ENCODE peak calls at places on chromosomes 12 and 14, in five cellular contexts. A, F, H, V and B are unnamed samples.

GRCh38 chr12:77999074-77999715 is 168.5 kb downstream of the NAV3 start:
- DNase-seq in A (no peak), F (no peak), H (no peak), V (no peak), B (no peak)

GRCh38 chr14:56170028-56170427 is 51.8 kb downstream of the PELI2 start:
- DNase-seq in A (no peak), F (no peak), H (no peak), V (no peak), B (no peak)

GRCh38 chr12:14774074-14774943 is 29.0 kb downstream of the WBP11 start:
- DNase-seq in A (peak; percentile 97), F (peak; percentile 98), H (peak; percentile 95), V (peak; percentile 90), B (peak; percentile 94)

GRCh38 chr14:54866588-54866987 is 36.0 kb downstream of the GCH1 start:
- DNase-seq in A (no peak), F (no peak), H (no peak), V (no peak), B (no peak)

GRCh38 chr14:62557416-62557815 is 487.8 kb downstream of the KCNH5 start:
- DNase-seq in A (no peak), F (no peak), H (no peak), V (no peak), B (no peak)

GRCh38 chr14:51691176-51691575 is 39.5 kb downstream of the FRMD6 start:
- DNase-seq in A (peak; percentile 44), F (no peak), H (no peak), V (no peak), B (no peak)

GRCh38 chr14:103102689-103103260 is 8.2 kb downstream of the EXOC3L4 start:
- DNase-seq in A (no peak), F (no peak), H (no peak), V (no peak), B (no peak)

GRCh38 chr12:49046129-49046895 is 14.3 kb downstream of the KMT2D start:
- DNase-seq in A (no peak), F (no peak), H (no peak), V (no peak), B (no peak)

GRCh38 chr12:46126050-46126727 is 135.8 kb upstream of the SCAF11 start:
- DNase-seq in A (no peak), F (no peak), H (no peak), V (no peak), B (no peak)

GRCh38 chr12:26807292-26807691 is 25.7 kb downstream of the ITPR2 start:
- DNase-seq in A (no peak), F (no peak), H (no peak), V (no peak), B (no peak)

GRCh38 chr12:6263931-6264330 is 46.6 kb upstream of the PLEKHG6 start:
- DNase-seq in A (peak; percentile 28), F (no peak), H (peak; percentile 9), V (no peak), B (no peak)

GRCh38 chr14:52370406-52370911 is 56.3 kb downstream of the PTGER2 start:
- DNase-seq in A (no peak), F (no peak), H (no peak), V (no peak), B (no peak)

GRCh38 chr14:59018978-59019377 is 169.5 kb upstream of the DAAM1 start:
- DNase-seq in A (no peak), F (no peak), H (no peak), V (no peak), B (peak; percentile 25)

GRCh38 chr14:59755388-59755787 is 115.2 kb downstream of the RTN1 start:
- DNase-seq in A (no peak), F (no peak), H (no peak), V (no peak), B (no peak)

GRCh38 chr12:69918287-69918686 is 93.3 kb downstream of the MYRFL start:
- DNase-seq in A (no peak), F (no peak), H (no peak), V (no peak), B (no peak)

GRCh38 chr14:60114881-60115280 is 23.2 kb downstream of the PCNX4 start:
- DNase-seq in A (peak; percentile 66), F (no peak), H (no peak), V (no peak), B (no peak)

GRCh38 chr14:71139058-71139946 is 232.0 kb downstream of the PCNX1 start:
- DNase-seq in A (peak; percentile 79), F (peak; percentile 34), H (peak; percentile 62), V (peak; percentile 30), B (peak; percentile 72)

GRCh38 chr12:3275171-3276041 is 198.2 kb downstream of the TSPAN9 start:
- DNase-seq in A (peak; percentile 90), F (peak; percentile 78), H (peak; percentile 77), V (peak; percentile 24), B (peak; percentile 77)

GRCh38 chr14:72350215-72350614 is 418.0 kb downstream of the RGS6 start:
- DNase-seq in A (no peak), F (no peak), H (no peak), V (no peak), B (no peak)

GRCh38 chr14:36647417-36647826 is 14.2 kb upstream of the PAX9 start:
- DNase-seq in A (no peak), F (no peak), H (no peak), V (no peak), B (no peak)

GRCh38 chr12:91256471-91256870 is 73.9 kb upstream of the DCN start:
- DNase-seq in A (peak; percentile 56), F (no peak), H (no peak), V (no peak), B (no peak)

GRCh38 chr12:119096429-119097202 is 82.1 kb upstream of the HSPB8 start:
- DNase-seq in A (no peak), F (no peak), H (peak; percentile 55), V (no peak), B (no peak)

GRCh38 chr12:29681996-29682534 is 101.7 kb downstream of the TMTC1 start:
- DNase-seq in A (no peak), F (no peak), H (no peak), V (no peak), B (no peak)

GRCh38 chr12:19312637-19313036 is 126.7 kb upstream of the AEBP2 start:
- DNase-seq in A (no peak), F (no peak), H (no peak), V (no peak), B (no peak)

GRCh38 chr12:3753549-3754284 is 808 bp upstream of the CRACR2A start:
- DNase-seq in A (no peak), F (peak; percentile 25), H (no peak), V (no peak), B (no peak)

GRCh38 chr12:5907812-5908211 is 37.2 kb downstream of the ANO2 start:
- DNase-seq in A (no peak), F (no peak), H (no peak), V (no peak), B (no peak)

GRCh38 chr14:76846331-76847047 is 20.3 kb downstream of the LRRC74A start:
- DNase-seq in A (no peak), F (no peak), H (no peak), V (no peak), B (no peak)

GRCh38 chr12:94235894-94236293 is 87.5 kb downstream of the PLXNC1 start:
- DNase-seq in A (no peak), F (no peak), H (no peak), V (no peak), B (no peak)

GRCh38 chr14:24368562-24369252 is 723 bp downstream of the NFATC4 start:
- DNase-seq in A (peak; percentile 95), F (peak; percentile 46), H (peak; percentile 70), V (no peak), B (peak; percentile 69)

GRCh38 chr12:90978117-90978770 is 23.3 kb upstream of the CCER1 start:
- DNase-seq in A (peak; percentile 87), F (no peak), H (no peak), V (no peak), B (peak; percentile 64)

GRCh38 chr14:91387135-91387849 is 30.3 kb downstream of the CCDC88C start:
- DNase-seq in A (no peak), F (no peak), H (no peak), V (no peak), B (no peak)

GRCh38 chr12:110304061-110304551 is 23.1 kb downstream of the ATP2A2 start:
- DNase-seq in A (peak; percentile 62), F (no peak), H (no peak), V (no peak), B (no peak)

GRCh38 chr12:55829967-55830600 is 697 bp upstream of the DNAJC14 start:
- DNase-seq in A (peak; percentile 51), F (peak; percentile 45), H (peak; percentile 62), V (peak; percentile 16), B (no peak)

GRCh38 chr12:12819221-12819620 is 6.1 kb downstream of the DDX47 start:
- DNase-seq in A (peak; percentile 34), F (no peak), H (no peak), V (no peak), B (no peak)

GRCh38 chr12:95787274-95787814 is 3.2 kb downstream of the NTN4 start:
- DNase-seq in A (no peak), F (no peak), H (no peak), V (no peak), B (no peak)
- H3K27me3 ChIP-seq in A (no peaks in the 10 kb centered on the region), F (no peaks in the 10 kb centered on the region), H (no peaks in the 10 kb centered on the region), V (no peaks in the 10 kb centered on the region), B (peaks cover 14% of the 10 kb centered on the region)

GRCh38 chr14:95811813-95812212 is 64.8 kb upstream of the TUNAR start:
- DNase-seq in A (no peak), F (no peak), H (no peak), V (no peak), B (no peak)
- H3K27me3 ChIP-seq in A (peaks cover 10% of the 10 kb centered on the region), F (peaks cover 15% of the 10 kb centered on the region), H (peaks cover 22% of the 10 kb centered on the region), V (no peaks in the 10 kb centered on the region), B (peaks cover 79% of the 10 kb centered on the region)

GRCh38 chr12:114416028-114416427 is 10.1 kb upstream of the TBX5 start:
- DNase-seq in A (no peak), F (no peak), H (no peak), V (no peak), B (no peak)

GRCh38 chr12:114414031-114414865 is 8.3 kb upstream of the TBX5 start:
- DNase-seq in A (no peak), F (no peak), H (no peak), V (no peak), B (no peak)

GRCh38 chr12:114412825-114413749 is 7.1 kb upstream of the TBX5 start:
- DNase-seq in A (no peak), F (no peak), H (no peak), V (no peak), B (no peak)

GRCh38 chr12:114414866-114415524 is 9.1 kb upstream of the TBX5 start:
- DNase-seq in A (no peak), F (no peak), H (no peak), V (no peak), B (no peak)

GRCh38 chr12:114415525-114415868 is 9.6 kb upstream of the TBX5 start:
- DNase-seq in A (no peak), F (no peak), H (no peak), V (no peak), B (no peak)
- H3K27me3 ChIP-seq in A (peaks cover 19% of the 10 kb centered on the region), F (peaks cover 84% of the 10 kb centered on the region), H (peaks cover 79% of the 10 kb centered on the region), V (no peaks in the 10 kb centered on the region), B (peaks cover 7% of the 10 kb centered on the region)

DNA sequence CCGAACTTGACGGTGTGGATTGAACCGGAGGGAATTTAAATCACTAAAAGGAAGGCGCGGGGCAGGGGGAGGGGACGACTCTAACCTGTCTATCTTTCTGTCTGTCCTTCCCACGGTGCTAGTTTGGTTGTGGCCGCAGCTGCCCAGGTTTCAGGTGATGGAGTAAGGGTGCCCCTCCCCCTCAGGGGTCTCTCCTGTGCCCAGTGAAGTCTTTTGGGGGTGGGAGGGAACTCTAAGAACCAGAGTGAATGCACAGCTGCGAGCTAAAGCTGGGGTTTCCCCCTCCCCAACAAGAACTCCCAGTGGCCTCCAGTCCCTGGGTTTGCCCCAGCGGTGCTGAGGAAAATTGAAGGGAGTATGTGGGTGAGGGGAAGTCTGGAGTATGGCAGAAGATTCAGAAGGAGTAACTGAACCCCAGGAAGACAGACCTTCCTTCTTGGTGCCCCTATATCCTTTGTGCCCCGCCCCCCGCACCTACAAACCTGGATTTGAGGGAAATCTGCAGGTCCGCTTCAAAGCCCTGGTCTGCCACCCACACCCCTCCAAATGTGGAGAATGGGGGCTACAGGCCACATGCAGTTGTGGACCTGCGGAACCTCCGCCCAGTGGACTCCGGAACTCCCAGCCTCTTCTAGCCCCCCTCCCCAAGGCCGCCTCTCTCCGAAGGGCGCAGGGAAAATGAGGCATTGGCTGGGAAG is 3.6 kb upstream of the HOXC9 start:
- DNase-seq in A (no peak), F (no peak), H (no peak), V (no peak), B (peak; percentile 51)
- H3K27me3 ChIP-seq in A (no peaks in the 10 kb centered on the region), F (no peaks in the 10 kb centered on the region), H (peaks cover 99% of the 10 kb centered on the region), V (peaks cover 44% of the 10 kb centered on the region), B (no peaks in the 10 kb centered on the region)